ENCODE peak calls at places on chromosomes 3 and 15, in eight cellular contexts. J is OCI-LY7, R is HepG2, I is breast epithelium, D is hepatocyte, O is heart right ventricle, Z is body of pancreas, C is AG09319. T is an unnamed sample.

GRCh38 chr15:69469467-69470191 is 17.0 kb downstream of the RPLP1 start:
- DNase-seq in J (no peak), R (no peak), I (no peak), D (peak), O (no peak), Z (no peak), C (no peak), T (no peak)

GRCh38 chr3:56751056-56751455 is 50.7 kb downstream of the ARHGEF3 start:
- DNase-seq in J (no peak), R (no peak), I (no peak), D (no peak), O (no peak), Z (no peak), C (no peak), T (no peak)

GRCh38 chr3:185796431-185797107 is 28.3 kb downstream of the IGF2BP2 start:
- DNase-seq in J (no peak), R (peak), I (no peak), D (peak), O (no peak), Z (peak), C (no peak), T (no peak)

GRCh38 chr3:119575507-119575906 is 3.8 kb upstream of the ADPRH start:
- DNase-seq in J (no peak), R (no peak), I (no peak), D (no peak), O (no peak), Z (no peak), C (no peak), T (no peak)

GRCh38 chr3:147299656-147300055 is 106.7 kb downstream of the ZIC4 start:
- DNase-seq in J (no peak), R (no peak), I (no peak), D (no peak), O (no peak), Z (no peak), C (no peak), T (no peak)

GRCh38 chr15:70035719-70036077 is 62.0 kb downstream of the TLE3 start:
- DNase-seq in J (peak), R (no peak), I (peak), D (no peak), O (no peak), Z (no peak), C (no peak), T (no peak)

GRCh38 chr3:97871206-97871605 is 49.4 kb downstream of the CRYBG3 start:
- DNase-seq in J (no peak), R (no peak), I (no peak), D (no peak), O (no peak), Z (no peak), C (peak), T (no peak)

GRCh38 chr3:177681156-177681555 is 483.9 kb upstream of the TBL1XR1 start:
- DNase-seq in J (no peak), R (no peak), I (no peak), D (no peak), O (no peak), Z (no peak), C (no peak), T (no peak)

GRCh38 chr15:94845391-94845718 is 614.0 kb downstream of the MCTP2 start:
- DNase-seq in J (no peak), R (no peak), I (no peak), D (no peak), O (no peak), Z (no peak), C (no peak), T (no peak)

GRCh38 chr15:99603828-99604227 is 38.0 kb downstream of the MEF2A start:
- DNase-seq in J (no peak), R (no peak), I (no peak), D (no peak), O (no peak), Z (no peak), C (no peak), T (no peak)

DNA sequence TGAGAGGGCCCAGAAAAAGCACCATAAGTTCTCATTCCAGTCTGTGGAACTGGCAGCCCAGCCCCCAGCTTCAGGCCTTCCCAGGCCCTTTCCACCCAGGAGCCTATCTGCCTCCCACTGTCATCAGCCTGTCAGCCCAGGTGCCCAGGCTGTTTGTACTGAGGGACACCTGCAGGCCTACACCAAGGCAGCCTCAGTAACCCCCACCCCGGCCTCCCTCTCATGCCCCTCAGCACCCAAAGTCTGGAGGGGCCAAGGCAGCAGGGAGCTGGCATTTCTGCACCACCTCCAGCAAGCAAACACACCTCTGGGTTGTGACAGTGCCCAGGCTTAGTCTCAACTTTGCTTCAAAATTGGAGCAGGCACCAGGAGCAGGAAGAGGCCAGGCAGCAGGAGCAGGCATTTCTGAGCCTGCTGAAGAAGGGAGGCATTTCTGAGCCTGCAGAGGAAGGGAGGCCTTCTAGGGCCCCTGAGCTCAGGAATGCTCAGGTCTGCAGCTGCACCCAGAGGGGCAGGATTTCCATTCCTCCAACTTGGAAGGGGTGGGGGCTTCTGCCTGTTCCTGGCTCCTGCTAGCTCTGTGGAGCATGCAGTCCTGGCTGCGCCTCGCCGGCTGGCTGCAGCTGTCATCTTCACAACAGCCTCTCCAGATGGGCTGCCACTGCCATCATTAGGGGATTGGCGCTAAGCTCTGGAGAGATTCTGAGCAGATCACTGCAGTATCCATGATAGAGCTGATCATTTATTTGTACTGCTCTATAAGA is 396.1 kb downstream of the UNC13C start:
- DNase-seq in J (no peak), R (no peak), I (no peak), D (no peak), O (no peak), Z (no peak), C (no peak), T (no peak)
- TF ChIP-seq CTCF in J (no peak), R (no peak), I (no peak), D (no peak), O (no peak), Z (no peak), C (no peak), T (no peak)

DNA sequence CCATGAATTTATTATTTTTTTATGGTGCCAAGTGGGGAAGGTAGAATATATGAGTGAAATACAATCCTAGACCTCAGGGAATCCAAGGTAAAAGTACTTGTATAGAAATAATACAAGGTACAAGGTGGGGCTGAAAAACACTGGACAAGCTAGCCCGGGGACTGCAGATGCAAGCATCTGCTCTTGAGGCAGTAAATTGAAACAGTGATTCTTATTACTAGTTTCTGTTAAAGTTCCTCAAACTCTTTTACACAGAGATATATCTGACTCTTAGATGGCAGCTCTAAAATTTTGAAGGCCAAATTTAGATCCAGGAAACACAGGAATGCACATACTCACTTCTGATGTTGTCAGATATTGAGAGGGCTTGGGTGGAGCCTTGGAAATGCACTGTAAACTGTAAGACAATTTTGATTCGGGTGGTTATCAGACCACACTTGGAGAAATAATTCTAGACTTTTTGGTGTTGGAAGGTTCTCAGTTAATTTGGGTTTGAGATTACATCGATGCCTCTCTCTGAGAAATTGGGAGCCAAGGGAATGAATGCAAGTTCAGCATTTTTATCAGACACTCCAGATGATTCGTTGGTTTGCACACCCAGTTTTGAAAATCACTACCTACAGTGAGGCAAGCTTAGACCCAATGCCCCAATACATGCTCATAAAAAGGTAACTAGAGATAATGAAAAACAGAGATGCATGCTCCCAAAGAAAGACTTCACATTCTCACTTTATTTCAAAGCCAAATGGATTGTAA is 7.3 kb downstream of the TP63 start:
- DNase-seq in J (no peak), R (no peak), I (no peak), D (no peak), O (no peak), Z (no peak), C (no peak), T (no peak)
- TF ChIP-seq CTCF in J (no peak), R (no peak), I (no peak), D (no peak), O (no peak), Z (no peak), C (no peak), T (no peak)

GRCh38 chr3:13215940-13216546 is 142.8 kb upstream of the IQSEC1 start:
- DNase-seq in J (no peak), R (peak), I (no peak), D (no peak), O (no peak), Z (no peak), C (no peak), T (no peak)
- TF ChIP-seq CTCF in J (no peak), R (no peak), I (no peak), D (no peak), O (no peak), Z (no peak), C (no peak), T (no peak)

DNA sequence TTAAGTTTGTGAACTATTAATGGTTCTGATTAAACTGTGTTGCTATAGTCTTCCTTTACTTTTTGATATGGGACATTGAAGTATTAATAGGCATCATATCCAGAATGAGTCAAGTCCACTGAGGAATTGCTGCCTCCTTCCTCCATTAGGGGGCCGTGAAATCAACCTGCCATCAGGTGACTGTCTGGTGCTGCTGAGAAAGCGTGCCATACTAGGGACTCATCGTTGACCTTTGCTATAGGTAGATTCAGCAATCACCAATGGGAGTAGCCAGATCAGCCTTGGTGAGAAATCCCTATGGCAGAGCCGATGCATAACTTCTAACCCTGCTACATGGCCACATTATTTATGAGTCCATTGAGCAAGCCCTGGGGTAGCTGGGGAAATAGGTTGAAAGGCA is 30.1 kb upstream of the SLC28A2 start:
- DNase-seq in J (no peak), R (no peak), I (no peak), D (no peak), O (no peak), Z (no peak), C (no peak), T (no peak)
- TF ChIP-seq CTCF in J (no peak), R (no peak), I (no peak), D (no peak), O (no peak), Z (no peak), C (no peak), T (no peak)

GRCh38 chr3:64240445-64240844 is 15.2 kb upstream of the PRICKLE2 start:
- DNase-seq in J (no peak), R (no peak), I (no peak), D (no peak), O (no peak), Z (no peak), C (no peak), T (no peak)

GRCh38 chr3:64240959-64241358 is 15.7 kb upstream of the PRICKLE2 start:
- DNase-seq in J (no peak), R (no peak), I (no peak), D (no peak), O (no peak), Z (no peak), C (no peak), T (no peak)

GRCh38 chr3:64244011-64244942 is 19.0 kb upstream of the PRICKLE2 start:
- DNase-seq in J (peak), R (peak), I (no peak), D (no peak), O (no peak), Z (no peak), C (no peak), T (no peak)

GRCh38 chr3:64239841-64240240 is 14.6 kb upstream of the PRICKLE2 start:
- DNase-seq in J (no peak), R (no peak), I (no peak), D (no peak), O (no peak), Z (no peak), C (no peak), T (no peak)

DNA sequence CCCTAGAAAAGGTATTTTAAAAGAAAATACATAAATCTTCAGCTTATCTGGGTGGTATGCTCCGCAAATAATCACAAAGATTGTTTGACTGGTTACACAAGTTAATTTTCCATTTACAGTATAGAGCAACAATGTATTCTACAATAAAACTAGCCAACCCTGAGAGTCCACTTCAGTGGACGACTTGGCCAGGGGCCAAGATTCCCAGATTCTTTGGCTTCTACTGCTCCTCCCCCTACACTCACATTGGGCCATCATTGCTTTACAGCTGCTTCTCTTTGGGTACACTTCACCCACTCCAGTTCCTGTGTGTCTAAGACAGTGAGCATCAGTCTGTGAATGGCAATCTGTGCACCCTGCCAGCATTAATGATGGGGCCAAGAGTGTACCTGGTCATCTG is 17.2 kb upstream of the PRICKLE2 start:
- DNase-seq in J (no peak), R (peak), I (no peak), D (peak), O (no peak), Z (no peak), C (no peak), T (no peak)
- TF ChIP-seq CTCF in J (no peak), R (no peak), I (no peak), D (no peak), O (no peak), Z (no peak), C (no peak), T (no peak)

DNA sequence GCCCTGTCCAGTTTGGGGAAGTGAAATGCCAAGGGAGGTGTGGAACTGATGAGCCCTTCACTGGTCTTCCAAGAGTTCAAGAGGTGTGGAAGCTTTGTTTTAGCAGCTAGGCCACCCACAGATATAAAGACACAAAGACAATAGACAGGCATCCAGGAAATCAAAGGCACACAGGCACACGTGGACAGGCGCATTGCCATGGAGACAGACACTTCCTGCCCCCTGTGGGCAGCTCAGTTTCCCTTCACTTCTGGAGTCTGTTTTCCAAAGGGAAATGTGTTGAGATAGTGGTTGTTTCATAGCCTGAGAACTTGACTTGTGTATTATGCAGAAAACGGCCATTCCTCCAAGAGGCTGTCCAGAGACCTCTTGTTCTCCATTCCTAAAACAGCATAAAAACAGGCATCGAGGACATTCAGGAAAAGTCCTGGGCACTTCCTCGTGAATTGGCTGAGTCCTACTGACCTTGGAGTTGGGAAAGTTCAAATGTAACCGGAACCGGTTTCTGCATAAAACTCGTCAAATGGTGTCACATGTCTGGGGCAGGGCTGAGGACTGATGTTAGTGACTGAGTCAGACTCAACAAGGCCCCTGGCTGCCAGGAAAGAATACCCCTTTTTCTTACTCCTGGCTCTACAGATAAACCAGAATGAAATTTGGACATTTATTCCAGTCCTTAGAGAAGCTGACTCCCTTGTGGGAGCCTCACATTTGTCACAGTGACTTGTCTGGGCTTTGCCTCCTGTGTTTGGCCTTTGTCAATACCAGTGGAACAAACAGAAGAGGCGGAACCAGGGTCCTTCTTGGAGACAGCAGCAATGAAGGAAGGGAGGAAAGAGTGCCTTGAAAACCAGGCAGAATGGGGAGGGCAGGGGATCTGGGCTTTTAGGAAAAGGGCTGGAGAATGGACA is 1.3 kb downstream of the ALPK3 start:
- DNase-seq in J (peak), R (peak), I (no peak), D (peak), O (peak), Z (peak), C (no peak), T (no peak)
- TF ChIP-seq CTCF in J (no peak), R (peak), I (no peak), D (no peak), O (peak), Z (no peak), C (no peak), T (no peak)

DNA sequence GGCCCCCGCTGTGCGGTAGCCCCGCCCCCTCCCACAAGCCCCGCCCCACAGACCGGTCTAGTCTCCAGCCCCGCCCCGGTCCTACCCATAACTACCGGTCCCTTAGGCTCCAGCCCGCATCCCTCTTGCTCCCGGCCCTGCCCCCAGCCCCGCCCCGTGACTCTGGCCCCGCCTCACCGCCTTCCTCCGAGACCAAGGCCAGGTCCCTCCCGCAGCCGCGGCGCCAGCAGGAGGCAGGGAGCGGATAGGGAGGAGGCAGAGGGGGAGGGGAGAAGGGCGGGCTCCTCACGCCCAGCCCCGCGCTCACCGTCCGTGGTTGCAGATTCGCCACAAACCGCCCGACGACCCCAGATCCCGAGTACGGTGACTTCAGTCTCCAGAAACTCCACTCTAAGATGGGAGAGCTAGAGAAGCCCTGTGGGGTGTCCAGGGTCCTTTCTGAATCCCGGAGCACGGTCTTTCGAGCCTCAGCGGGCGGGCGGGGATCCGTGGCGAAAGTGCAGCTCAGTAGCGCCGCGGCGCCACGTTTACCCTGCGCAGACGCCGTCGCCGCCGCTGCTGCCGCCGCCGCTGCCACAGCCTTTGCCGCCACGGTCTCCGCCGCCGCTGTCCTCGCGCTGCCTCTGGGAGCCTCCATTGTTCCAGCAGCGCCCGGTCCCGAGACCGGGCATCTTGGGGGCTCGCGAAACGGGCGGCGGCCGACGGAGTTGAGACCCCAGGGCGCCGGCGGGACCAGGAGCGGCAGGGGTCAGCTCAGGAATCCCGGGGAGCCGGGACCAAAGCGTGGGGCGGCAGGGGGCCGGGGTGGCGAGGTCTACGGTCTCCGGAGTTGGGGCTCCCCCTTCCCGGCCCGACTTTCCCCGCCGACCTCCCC is at the start of gene BRPF1:
- DNase-seq in J (peak), R (peak), I (peak), D (peak), O (peak), Z (peak), C (peak), T (peak)
- TF ChIP-seq CTCF in J (no peak), R (peak), I (no peak), D (no peak), O (no peak), Z (peak), C (peak), T (no peak)

T was measured in omental fat pad.